ENCODE peak calls at places on chromosomes 3 and 15, in nine cellular contexts. Z, G, U, W, H, O, M, F and J are unnamed samples.

GRCh38 chr3:45944830-45945620 is 1.8 kb downstream of the CXCR6 start:
- DNase-seq in Z (no peak), G (no peak), U (no peak), W (no peak), H (no peak), O (no peak), M (no peak), F (no peak), J (no peak)

GRCh38 chr3:134462236-134463059 is 23.3 kb downstream of the ANAPC13 start:
- DNase-seq in Z (no peak), G (no peak), U (no peak), W (no peak), H (no peak), O (no peak), M (no peak), F (no peak), J (no peak)

GRCh38 chr3:33848624-33849347 is 50.4 kb downstream of the PDCD6IP start:
- DNase-seq in Z (no peak), G (no peak), U (peak), W (no peak), H (no peak), O (no peak), M (no peak), F (no peak), J (no peak)

GRCh38 chr15:69067296-69067695 is 52.8 kb downstream of the NOX5 start:
- DNase-seq in Z (no peak), G (no peak), U (no peak), W (no peak), H (no peak), O (no peak), M (no peak), F (no peak), J (no peak)

GRCh38 chr3:149554826-149555225 is 80.3 kb downstream of the TM4SF4 start:
- DNase-seq in Z (no peak), G (peak), U (no peak), W (no peak), H (no peak), O (no peak), M (no peak), F (no peak), J (no peak)

GRCh38 chr3:78858165-78858564 is 909.6 kb downstream of the ROBO1 start:
- DNase-seq in Z (no peak), G (peak), U (no peak), W (no peak), H (no peak), O (no peak), M (no peak), F (no peak), J (no peak)

GRCh38 chr3:168040624-168041208 is 55.0 kb downstream of the GOLIM4 start:
- DNase-seq in Z (peak), G (peak), U (no peak), W (peak), H (no peak), O (no peak), M (no peak), F (no peak), J (no peak)

GRCh38 chr3:157151627-157152026 is 8.3 kb downstream of the CCNL1 start:
- DNase-seq in Z (no peak), G (no peak), U (no peak), W (peak), H (no peak), O (no peak), M (no peak), F (no peak), J (no peak)

GRCh38 chr3:171187706-171188290 is 161.3 kb upstream of the SLC2A2 start:
- DNase-seq in Z (peak), G (peak), U (no peak), W (peak), H (no peak), O (peak), M (no peak), F (no peak), J (no peak)

GRCh38 chr3:45241206-45241605 is 15.1 kb upstream of the TMEM158 start:
- DNase-seq in Z (no peak), G (no peak), U (no peak), W (no peak), H (no peak), O (no peak), M (no peak), F (no peak), J (no peak)

GRCh38 chr3:157782236-157782635 is 279.0 kb upstream of the VEPH1 start:
- DNase-seq in Z (no peak), G (peak), U (no peak), W (no peak), H (no peak), O (no peak), M (no peak), F (no peak), J (no peak)

GRCh38 chr3:171354706-171355582 is 105.3 kb downstream of the TNIK start:
- DNase-seq in Z (no peak), G (peak), U (no peak), W (no peak), H (no peak), O (no peak), M (no peak), F (no peak), J (no peak)

GRCh38 chr3:194046995-194047681 is 88.8 kb upstream of the HES1 start:
- DNase-seq in Z (no peak), G (no peak), U (peak), W (peak), H (peak), O (peak), M (no peak), F (no peak), J (no peak)

GRCh38 chr3:4949659-4950058 is 29.6 kb upstream of the BHLHE40 start:
- DNase-seq in Z (no peak), G (no peak), U (no peak), W (no peak), H (no peak), O (no peak), M (no peak), F (no peak), J (no peak)

GRCh38 chr3:94716326-94717018 is 653.6 kb downstream of the NSUN3 start:
- DNase-seq in Z (no peak), G (peak), U (peak), W (no peak), H (no peak), O (no peak), M (no peak), F (no peak), J (no peak)

GRCh38 chr15:67805871-67806538 is 19.3 kb upstream of the SKOR1 start:
- DNase-seq in Z (no peak), G (no peak), U (no peak), W (no peak), H (no peak), O (peak), M (peak), F (no peak), J (peak)